ENCODE peak calls at places on chromosomes 16 and 17, in nine cellular contexts. M is esophagus squamous epithelium, J is stomach, B is HCT116, E is right lobe of liver, W is heart left ventricle, L is A549, S is ovary, Q is K562. A is an unnamed sample.

GRCh38 chr16:69351309-69352027 is at the start of gene TMED6:
- DNase-seq in M (no peak), J (peak; percentile 63), B (no peak), E (peak; percentile 75), W (no peak), L (no peak), S (no peak), Q (no peak), A (no peak)

GRCh38 chr16:85690469-85691064 is 1.8 kb upstream of the GINS2 start:
- DNase-seq in M (no peak), J (no peak), B (no peak), E (no peak), W (no peak), L (no peak), S (no peak), Q (no peak), A (no peak)

GRCh38 chr17:61401280-61402072 is 1.8 kb downstream of the TBX2 start:
- DNase-seq in M (no peak), J (no peak), B (no peak), E (no peak), W (no peak), L (no peak), S (peak; percentile 19), Q (no peak), A (no peak)

GRCh38 chr17:333626-334396 is 18.8 kb downstream of the RPH3AL start:
- DNase-seq in M (no peak), J (peak; percentile 60), B (no peak), E (peak; percentile 65), W (peak; percentile 83), L (no peak), S (peak; percentile 95), Q (peak; percentile 39), A (peak; percentile 34)

GRCh38 chr16:86952769-86953168 is 364.4 kb downstream of the C16orf95 start:
- DNase-seq in M (no peak), J (no peak), B (no peak), E (no peak), W (no peak), L (no peak), S (no peak), Q (no peak), A (peak; percentile 59)

GRCh38 chr16:20763461-20764232 is at the start of gene ACSM3:
- DNase-seq in M (no peak), J (peak; percentile 78), B (peak; percentile 65), E (peak; percentile 86), W (peak; percentile 37), L (peak; percentile 85), S (peak; percentile 37), Q (peak; percentile 90), A (peak; percentile 63)

GRCh38 chr17:79658811-79659207 is 48.0 kb upstream of the RBFOX3 start:
- DNase-seq in M (no peak), J (no peak), B (peak; percentile 43), E (no peak), W (no peak), L (peak; percentile 70), S (no peak), Q (peak; percentile 38), A (no peak)

GRCh38 chr16:11263737-11264136 is 5.4 kb downstream of the TNP2 start:
- DNase-seq in M (no peak), J (no peak), B (no peak), E (no peak), W (no peak), L (no peak), S (no peak), Q (no peak), A (no peak)

GRCh38 chr16:1964506-1965471 is at the start of gene RPS2:
- DNase-seq in M (peak; percentile 93), J (peak; percentile 100), B (peak; percentile 95), E (peak; percentile 99), W (peak; percentile 99), L (peak; percentile 99), S (peak; percentile 100), Q (peak; percentile 95), A (peak; percentile 98)
- TF ChIP-seq POLR2A in M (peak; percentile 94), J (no peak), B (peak; percentile 99), E (peak; percentile 93), W (peak; percentile 96), L (peak; percentile 97), S (peak; percentile 98), Q (peak; percentile 100), A (peak; percentile 97)

GRCh38 chr17:10787306-10788020 is 16.4 kb downstream of the TMEM238L start:
- DNase-seq in M (no peak), J (no peak), B (no peak), E (no peak), W (no peak), L (no peak), S (no peak), Q (no peak), A (no peak)

GRCh38 chr17:10793256-10793655 is 10.6 kb downstream of the TMEM238L start:
- DNase-seq in M (no peak), J (no peak), B (no peak), E (no peak), W (no peak), L (no peak), S (no peak), Q (no peak), A (no peak)

GRCh38 chr17:10792156-10792555 is 11.7 kb downstream of the TMEM238L start:
- DNase-seq in M (no peak), J (peak; percentile 85), B (no peak), E (no peak), W (no peak), L (no peak), S (no peak), Q (no peak), A (no peak)

GRCh38 chr17:10789694-10790271 is 14.1 kb downstream of the TMEM238L start:
- DNase-seq in M (no peak), J (no peak), B (no peak), E (no peak), W (no peak), L (no peak), S (no peak), Q (no peak), A (no peak)

GRCh38 chr17:10790491-10791401 is 13.2 kb downstream of the TMEM238L start:
- DNase-seq in M (no peak), J (peak; percentile 87), B (no peak), E (no peak), W (no peak), L (no peak), S (peak; percentile 49), Q (no peak), A (no peak)
- TF ChIP-seq POLR2A in M (peak; percentile 71), J (no peak), B (no peak), E (no peak), W (no peak), L (no peak), S (no peak), Q (peak; percentile 98), A (no peak)

DNA sequence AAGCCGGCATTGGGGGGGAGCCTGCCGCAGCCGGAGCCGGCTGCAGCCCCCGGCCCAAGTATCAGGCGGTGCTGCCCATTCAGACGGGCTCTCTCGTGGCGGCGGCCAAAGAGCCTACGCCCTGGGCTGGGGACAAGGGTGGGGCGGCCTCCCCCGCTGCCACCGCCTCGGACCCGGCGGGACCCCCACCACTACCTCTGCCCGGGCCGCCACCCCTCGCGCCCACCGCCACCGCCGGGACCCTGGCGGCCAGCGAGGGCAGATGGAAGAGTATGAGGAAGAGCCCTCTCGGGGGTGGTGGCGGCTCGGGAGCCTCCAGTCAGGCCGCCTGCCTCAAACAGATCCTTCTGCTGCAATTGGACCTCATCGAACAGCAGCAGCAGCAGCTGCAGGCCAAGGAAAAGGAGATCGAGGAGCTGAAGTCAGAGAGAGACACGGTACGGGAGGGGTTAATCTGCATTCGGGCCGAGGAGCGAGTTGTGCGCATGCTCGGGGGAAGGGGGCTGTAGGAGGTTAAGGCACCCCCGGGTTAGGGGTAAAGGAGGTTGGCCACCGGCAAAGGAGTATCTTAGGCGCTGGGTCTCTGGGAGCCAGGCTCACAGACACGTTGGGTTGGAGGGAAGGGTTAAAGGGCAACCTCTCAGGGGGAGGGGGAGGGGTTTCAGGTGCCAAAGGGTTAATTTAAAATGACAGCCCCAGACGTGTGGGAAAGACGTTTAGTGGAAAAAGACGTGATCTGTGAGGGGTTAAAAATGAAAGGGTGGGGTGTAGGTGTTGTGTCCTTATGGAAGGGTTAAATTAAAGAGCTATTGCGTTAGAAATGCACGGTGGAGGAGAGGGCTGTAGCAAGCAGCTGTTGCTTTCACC is 1.4 kb downstream of the MSL1 start:
- DNase-seq in M (no peak), J (no peak), B (no peak), E (peak; percentile 67), W (peak; percentile 65), L (peak; percentile 72), S (peak; percentile 71), Q (peak; percentile 61), A (no peak)
- TF ChIP-seq POLR2A in M (no peak), J (no peak), B (peak; percentile 55), E (peak; percentile 16), W (no peak), L (no peak), S (no peak), Q (no peak), A (no peak)

GRCh38 chr17:59837362-59838195 is 55.2 kb downstream of the TUBD1 start:
- DNase-seq in M (peak; percentile 53), J (peak; percentile 86), B (peak; percentile 100), E (peak; percentile 82), W (peak; percentile 75), L (peak; percentile 81), S (no peak), Q (peak; percentile 72), A (no peak)

GRCh38 chr17:59840329-59840907 is 52.3 kb downstream of the TUBD1 start:
- DNase-seq in M (no peak), J (no peak), B (no peak), E (no peak), W (no peak), L (no peak), S (no peak), Q (no peak), A (no peak)

GRCh38 chr17:59840908-59841666 is 51.7 kb downstream of the TUBD1 start:
- DNase-seq in M (no peak), J (no peak), B (no peak), E (no peak), W (no peak), L (no peak), S (no peak), Q (no peak), A (no peak)

GRCh38 chr17:59839646-59840328 is 53.0 kb downstream of the TUBD1 start:
- DNase-seq in M (no peak), J (no peak), B (no peak), E (no peak), W (no peak), L (no peak), S (no peak), Q (no peak), A (no peak)

DNA sequence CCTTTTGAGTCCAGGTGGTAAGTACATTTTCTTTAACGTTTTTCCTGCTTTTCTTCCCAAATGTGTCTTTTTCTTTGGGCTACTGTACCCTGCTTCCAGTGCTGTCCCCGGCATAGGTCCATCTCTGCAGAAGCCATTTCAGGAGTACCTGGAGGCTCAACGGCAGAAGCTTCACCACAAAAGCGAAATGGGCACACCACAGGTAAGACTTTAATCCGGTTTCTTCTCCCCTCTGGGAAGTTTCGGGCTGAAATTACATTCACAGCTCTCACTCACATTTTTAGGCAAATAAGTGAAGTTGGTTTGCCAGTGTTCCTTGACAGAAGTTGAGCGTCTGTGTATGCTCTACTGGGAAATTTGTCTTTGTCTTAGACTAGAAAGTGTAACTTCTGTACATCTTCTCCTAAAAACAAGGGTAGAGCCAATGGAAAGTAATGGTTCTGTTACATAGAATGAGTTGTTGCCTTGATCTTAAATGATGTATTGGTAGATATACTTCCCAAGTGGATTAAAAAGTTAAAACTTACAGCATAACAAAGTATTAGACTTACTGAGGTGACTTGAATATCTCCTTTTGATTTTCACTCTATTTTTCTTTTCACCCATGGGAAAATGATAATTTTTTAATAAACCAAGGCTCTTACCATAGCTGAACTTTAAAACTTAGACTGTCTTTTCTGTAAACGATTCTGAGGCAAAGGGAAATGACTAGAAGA is 54.4 kb downstream of the TUBD1 start:
- DNase-seq in M (no peak), J (no peak), B (no peak), E (no peak), W (peak; percentile 19), L (no peak), S (no peak), Q (no peak), A (no peak)
- TF ChIP-seq POLR2A in M (no peak), J (no peak), B (peak; percentile 61), E (peak; percentile 8), W (no peak), L (peak; percentile 47), S (no peak), Q (peak; percentile 81), A (peak; percentile 44)

A was measured in H54.